ENCODE peak calls at places on chromosome 12, in four cellular contexts. C, X, B and H are unnamed samples.

GRCh38 chr12:9943244-9943643 is 11.1 kb upstream of the CLEC2A start:
- DNase-seq in C (no peak), X (no peak), B (no peak), H (no peak)

GRCh38 chr12:3534511-3534910 is 43.5 kb downstream of the PRMT8 start:
- DNase-seq in C (no peak), X (no peak), B (no peak), H (no peak)

GRCh38 chr12:64890873-64891468 is 66.5 kb downstream of the TBC1D30 start:
- DNase-seq in C (no peak), X (peak; percentile 15), B (no peak), H (peak; percentile 71)

GRCh38 chr12:29024117-29024516 is 125.0 kb upstream of the FAR2 start:
- DNase-seq in C (no peak), X (no peak), B (no peak), H (no peak)

GRCh38 chr12:4743046-4743445 is 22.8 kb downstream of the GALNT8 start:
- DNase-seq in C (no peak), X (no peak), B (no peak), H (no peak)

GRCh38 chr12:54627304-54627703 is 7.4 kb downstream of the LACRT start:
- DNase-seq in C (no peak), X (no peak), B (no peak), H (no peak)

GRCh38 chr12:52600071-52600470 is 1.2 kb downstream of the KRT72 start:
- DNase-seq in C (no peak), X (no peak), B (no peak), H (no peak)

GRCh38 chr12:92719674-92720073 is 16.9 kb downstream of the PLEKHG7 start:
- DNase-seq in C (no peak), X (no peak), B (no peak), H (no peak)

GRCh38 chr12:88562846-88563582 is 17.3 kb downstream of the KITLG start:
- DNase-seq in C (no peak), X (no peak), B (no peak), H (peak; percentile 41)

GRCh38 chr12:110995016-110995415 is 74.6 kb upstream of the MYL2 start:
- DNase-seq in C (no peak), X (no peak), B (no peak), H (no peak)